ENCODE peak calls at places on chromosomes 2 and 18, in five cellular contexts. Z is omental fat pad, Y is non-pigmented ciliary epithelial cell, D is COR-L47, J is fibroblast of mammary gland. R is an unnamed sample.

GRCh38 chr2:44705851-44706555 is 235.5 kb upstream of the SIX3 start:
- DNase-seq in Z (no peak), Y (no peak), D (no peak), J (no peak), R (no peak)

GRCh38 chr2:62201307-62201706 is 5.4 kb downstream of the B3GNT2 start:
- DNase-seq in Z (no peak), D (peak; percentile 63), J (peak; percentile 31), Y (no peak), R (no peak)

GRCh38 chr18:79798999-79799370 is 1.2 kb downstream of the KCNG2 start:
- DNase-seq in Y (no peak), D (no peak), J (no peak), Z (no peak), R (no peak)

GRCh38 chr2:200742426-200742825 is 69.3 kb upstream of the BZW1 start:
- DNase-seq in J (peak; percentile 74), Z (no peak), Y (no peak), D (no peak), R (peak; percentile 32)

GRCh38 chr2:11997142-11997541 is 250.7 kb downstream of the LPIN1 start:
- DNase-seq in Z (no peak), Y (no peak), D (no peak), J (no peak), R (no peak)

GRCh38 chr2:38146302-38146916 is 70.5 kb upstream of the CYP1B1 start:
- DNase-seq in J (peak; percentile 98), D (no peak), Z (no peak), Y (peak; percentile 82), R (no peak)

GRCh38 chr2:142714600-142714999 is 162.9 kb upstream of the KYNU start:
- DNase-seq in Z (no peak), J (no peak), D (no peak), Y (no peak), R (no peak)

GRCh38 chr2:24024018-24024417 is 14.1 kb downstream of the MFSD2B start:
- DNase-seq in J (peak; percentile 59), Y (no peak), D (no peak), Z (no peak), R (no peak)

GRCh38 chr18:68489018-68489792 is 225.7 kb downstream of the TMX3 start:
- DNase-seq in D (no peak), Z (no peak), J (no peak), Y (no peak), R (no peak)

GRCh38 chr18:11951390-11951851 is 29.9 kb upstream of the IMPA2 start:
- DNase-seq in Y (no peak), D (no peak), J (no peak), Z (no peak), R (no peak)

GRCh38 chr2:238502956-238503791 is 76.4 kb downstream of the ASB1 start:
- DNase-seq in Y (no peak), D (no peak), J (no peak), Z (no peak), R (no peak)

GRCh38 chr18:7784171-7784570 is 217.1 kb downstream of the PTPRM start:
- DNase-seq in J (no peak), Z (no peak), D (no peak), Y (no peak), R (no peak)

GRCh38 chr2:197838036-197838435 is 33.6 kb downstream of the PLCL1 start:
- DNase-seq in D (no peak), J (peak; percentile 58), Y (no peak), Z (no peak), R (no peak)